ENCODE peak calls at places on chromosomes 4 and X, in five cellular contexts. One of them, this sample, is unnamed.
A peak's percentile ranks its signal among the peaks of the same experiment; 100 is the strongest.

GRCh38 chr4:38179690-38180299 is 219.6 kb downstream of the PTTG2 start:
- DNase-seq in SK-N-SH: peak; percentile 76
- DNase-seq in MM.1S: peak; percentile 77
- DNase-seq in neural progenitor cell: peak; percentile 75
- DNase-seq in GM23248: peak; percentile 73
- DNase-seq in this sample: peak; percentile 78

GRCh38 chrX:458631-459061 is 71.9 kb upstream of the PPP2R3B start:
- DNase-seq in MM.1S: no peak
- DNase-seq in GM23248: no peak
- DNase-seq in neural progenitor cell: no peak
- DNase-seq in SK-N-SH: no peak
- DNase-seq in this sample: no peak

GRCh38 chr4:169164669-169165415 is 105.9 kb downstream of the SH3RF1 start:
- DNase-seq in GM23248: peak; percentile 83
- DNase-seq in neural progenitor cell: no peak
- DNase-seq in SK-N-SH: no peak
- DNase-seq in MM.1S: no peak
- DNase-seq in this sample: no peak

GRCh38 chr4:56026596-56026995 is 77.9 kb downstream of the CEP135 start:
- DNase-seq in MM.1S: no peak
- DNase-seq in neural progenitor cell: no peak
- DNase-seq in GM23248: peak; percentile 24
- DNase-seq in SK-N-SH: no peak
- DNase-seq in this sample: peak; percentile 68

GRCh38 chrX:36867143-36867542 is 141.0 kb upstream of the FAM47C start:
- DNase-seq in GM23248: peak; percentile 28
- DNase-seq in SK-N-SH: peak; percentile 5
- DNase-seq in MM.1S: peak; percentile 32
- DNase-seq in neural progenitor cell: peak; percentile 46
- DNase-seq in this sample: peak; percentile 64

GRCh38 chrX:153732406-153732805 is 7.8 kb downstream of the ABCD1 start:
- DNase-seq in MM.1S: no peak
- DNase-seq in neural progenitor cell: no peak
- DNase-seq in SK-N-SH: no peak
- DNase-seq in GM23248: peak; percentile 38
- DNase-seq in this sample: peak; percentile 86

GRCh38 chrX:23952984-23953907 is 45.4 kb downstream of the CXorf58 start:
- DNase-seq in neural progenitor cell: peak; percentile 31
- DNase-seq in GM23248: no peak
- DNase-seq in SK-N-SH: no peak
- DNase-seq in MM.1S: peak; percentile 35
- DNase-seq in this sample: no peak

GRCh38 chr4:39446842-39447573 is 11.7 kb downstream of the RPL9 start:
- DNase-seq in MM.1S: no peak
- DNase-seq in neural progenitor cell: peak; percentile 49
- DNase-seq in SK-N-SH: no peak
- DNase-seq in GM23248: peak; percentile 82
- DNase-seq in this sample: peak; percentile 18

GRCh38 chr4:52883183-52883621 is 21.1 kb downstream of the RASL11B start:
- DNase-seq in neural progenitor cell: peak; percentile 55
- DNase-seq in SK-N-SH: no peak
- DNase-seq in GM23248: no peak
- DNase-seq in MM.1S: no peak
- DNase-seq in this sample: peak; percentile 73

GRCh38 chrX:131869182-131869581 is 153.9 kb upstream of the STK26 start:
- DNase-seq in MM.1S: no peak
- DNase-seq in SK-N-SH: no peak
- DNase-seq in GM23248: no peak
- DNase-seq in neural progenitor cell: no peak
- DNase-seq in this sample: no peak

GRCh38 chr4:149765630-149766029 is 50.0 kb downstream of the IQCM start:
- DNase-seq in MM.1S: no peak
- DNase-seq in neural progenitor cell: no peak
- DNase-seq in SK-N-SH: no peak
- DNase-seq in GM23248: peak; percentile 85
- DNase-seq in this sample: peak; percentile 54

GRCh38 chr4:158581161-158581560 is 59.5 kb downstream of the RXFP1 start:
- DNase-seq in neural progenitor cell: no peak
- DNase-seq in SK-N-SH: no peak
- DNase-seq in MM.1S: no peak
- DNase-seq in GM23248: peak; percentile 75
- DNase-seq in this sample: no peak

GRCh38 chr4:5280845-5281244 is 229.6 kb downstream of the STK32B start:
- DNase-seq in MM.1S: no peak
- DNase-seq in GM23248: no peak
- DNase-seq in SK-N-SH: no peak
- DNase-seq in neural progenitor cell: no peak
- DNase-seq in this sample: no peak

GRCh38 chr4:73917081-73917501 is 47.9 kb downstream of the CXCL1 start:
- DNase-seq in GM23248: peak; percentile 96
- DNase-seq in neural progenitor cell: no peak
- DNase-seq in MM.1S: no peak
- DNase-seq in SK-N-SH: no peak
- DNase-seq in this sample: peak; percentile 94

GRCh38 chrX:69277369-69277768 is 112.1 kb upstream of the PJA1 start:
- DNase-seq in neural progenitor cell: no peak
- DNase-seq in MM.1S: no peak
- DNase-seq in SK-N-SH: no peak
- DNase-seq in GM23248: no peak
- DNase-seq in this sample: no peak

GRCh38 chr4:100240008-100240407 is 49.7 kb upstream of the DDIT4L start:
- DNase-seq in GM23248: peak; percentile 2
- DNase-seq in MM.1S: peak; percentile 10
- DNase-seq in neural progenitor cell: no peak
- DNase-seq in SK-N-SH: no peak
- DNase-seq in this sample: no peak

GRCh38 chr4:156977435-156978160 is 6.0 kb upstream of the PDGFC start:
- DNase-seq in GM23248: peak; percentile 94
- DNase-seq in MM.1S: no peak
- DNase-seq in neural progenitor cell: no peak
- DNase-seq in SK-N-SH: no peak
- DNase-seq in this sample: no peak

GRCh38 chrX:132227383-132228112 is 8.3 kb upstream of the RAP2C start:
- DNase-seq in MM.1S: no peak
- DNase-seq in SK-N-SH: no peak
- DNase-seq in GM23248: peak; percentile 49
- DNase-seq in neural progenitor cell: no peak
- DNase-seq in this sample: no peak

GRCh38 chrX:51847463-51847862 is 46.0 kb upstream of the MAGED1 start:
- DNase-seq in MM.1S: no peak
- DNase-seq in SK-N-SH: no peak
- DNase-seq in GM23248: no peak
- DNase-seq in neural progenitor cell: no peak
- DNase-seq in this sample: no peak

GRCh38 chrX:149497626-149498025 is 7.5 kb downstream of the IDS start:
- DNase-seq in neural progenitor cell: no peak
- DNase-seq in SK-N-SH: no peak
- DNase-seq in GM23248: peak; percentile 86
- DNase-seq in MM.1S: no peak
- DNase-seq in this sample: peak; percentile 73

GRCh38 chrX:151084454-151084853 is 91.9 kb upstream of the GPR50 start:
- DNase-seq in SK-N-SH: no peak
- DNase-seq in MM.1S: no peak
- DNase-seq in neural progenitor cell: no peak
- DNase-seq in GM23248: no peak
- DNase-seq in this sample: no peak

GRCh38 chr4:79331126-79331876 is 5.4 kb upstream of the NAA11 start:
- DNase-seq in SK-N-SH: no peak
- DNase-seq in neural progenitor cell: no peak
- DNase-seq in GM23248: no peak
- DNase-seq in MM.1S: peak; percentile 63
- DNase-seq in this sample: peak; percentile 37

GRCh38 chr4:15792974-15793373 is 14.8 kb downstream of the CD38 start:
- DNase-seq in MM.1S: no peak
- DNase-seq in neural progenitor cell: no peak
- DNase-seq in GM23248: no peak
- DNase-seq in SK-N-SH: no peak
- DNase-seq in this sample: no peak

GRCh38 chr4:15797320-15797719 is 19.2 kb downstream of the CD38 start:
- DNase-seq in MM.1S: no peak
- DNase-seq in SK-N-SH: no peak
- DNase-seq in neural progenitor cell: no peak
- DNase-seq in GM23248: no peak
- DNase-seq in this sample: peak; percentile 61

GRCh38 chr4:15794905-15795304 is 16.8 kb downstream of the CD38 start:
- DNase-seq in SK-N-SH: no peak
- DNase-seq in GM23248: peak; percentile 6
- DNase-seq in MM.1S: no peak
- DNase-seq in neural progenitor cell: no peak
- DNase-seq in this sample: no peak

GRCh38 chr4:15794432-15794831 is 16.3 kb downstream of the CD38 start:
- DNase-seq in GM23248: no peak
- DNase-seq in SK-N-SH: no peak
- DNase-seq in MM.1S: no peak
- DNase-seq in neural progenitor cell: no peak
- DNase-seq in this sample: no peak

DNA sequence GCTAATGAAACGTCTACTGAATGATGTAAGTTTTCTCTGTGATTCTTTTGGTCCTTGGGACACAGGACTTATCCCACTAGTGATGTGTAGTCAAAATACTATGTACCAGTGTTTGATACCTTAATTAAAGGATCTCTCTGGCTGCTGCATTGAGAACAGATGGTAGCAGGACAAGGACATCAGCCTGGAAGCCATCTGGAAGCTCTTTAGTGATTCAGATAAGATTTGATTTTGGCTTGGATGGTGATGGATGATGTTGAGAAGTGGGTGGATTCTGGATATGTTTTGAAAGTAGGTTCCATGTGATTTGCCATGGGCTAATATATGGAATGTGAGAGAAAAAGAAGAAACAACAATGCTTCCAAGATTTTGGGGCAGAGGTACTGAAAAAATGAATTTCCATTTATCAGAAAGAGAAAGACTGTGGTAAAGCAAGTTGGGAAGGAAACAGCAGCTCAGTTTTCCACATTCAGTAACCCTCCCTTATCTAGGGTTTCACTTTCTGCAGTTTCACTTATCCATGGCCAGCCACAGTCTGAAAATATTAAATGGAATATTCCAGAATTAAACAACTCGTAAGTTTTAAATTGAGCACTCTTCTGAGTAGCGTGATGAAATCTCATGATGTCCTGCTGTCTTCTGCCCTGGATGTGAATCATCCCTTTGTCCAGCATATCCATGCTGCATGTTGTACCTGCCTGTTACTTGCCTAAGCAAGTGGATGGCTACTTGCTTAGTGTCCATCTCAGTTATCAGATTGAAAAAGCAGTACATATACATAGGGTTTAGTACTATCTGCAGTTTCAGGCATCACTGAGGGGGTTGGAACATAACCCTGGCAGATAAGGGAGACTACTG is 15.6 kb downstream of the CD38 start:
- DNase-seq in GM23248: no peak
- DNase-seq in neural progenitor cell: no peak
- DNase-seq in SK-N-SH: peak; percentile 77
- DNase-seq in MM.1S: no peak
- DNase-seq in this sample: no peak
- H3F3A ChIP-seq in GM23248: no peaks in the 10 kb centered on the region
- H3F3A ChIP-seq in neural progenitor cell: no peaks in the 10 kb centered on the region
- H3F3A ChIP-seq in SK-N-SH: no peaks in the 10 kb centered on the region
- H3F3A ChIP-seq in MM.1S: no peaks in the 10 kb centered on the region
- H3F3A ChIP-seq in this sample: no peaks in the 10 kb centered on the region

DNA sequence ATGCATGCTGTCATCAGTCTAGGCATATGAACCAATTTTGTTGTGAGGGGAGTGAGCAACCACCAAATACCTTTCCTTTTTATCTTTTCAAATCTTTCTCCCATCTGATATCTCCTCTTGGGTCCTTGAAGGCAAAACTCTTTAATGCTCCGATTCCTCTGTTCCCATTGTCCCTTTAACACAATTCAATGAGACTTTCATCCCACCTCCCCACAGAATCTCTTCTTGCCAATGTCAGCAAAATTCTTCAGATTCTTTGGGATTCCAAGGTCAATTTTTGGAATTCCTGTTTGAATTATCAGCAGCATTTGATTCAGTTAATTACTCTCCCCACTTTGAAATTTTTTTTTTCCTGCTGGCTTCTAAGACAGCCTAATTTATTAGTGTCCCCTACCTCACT is 232.7 kb downstream of the COX7B2 start:
- DNase-seq in SK-N-SH: no peak
- DNase-seq in neural progenitor cell: no peak
- DNase-seq in GM23248: no peak
- DNase-seq in MM.1S: no peak
- DNase-seq in this sample: no peak
- TF ChIP-seq EZH2phosphoT487 in SK-N-SH: no peak
- TF ChIP-seq EZH2phosphoT487 in neural progenitor cell: no peak
- TF ChIP-seq EZH2phosphoT487 in GM23248: no peak
- TF ChIP-seq EZH2phosphoT487 in MM.1S: no peak
- TF ChIP-seq EZH2phosphoT487 in this sample: no peak

GRCh38 chrX:38800981-38801845 is at the start of gene MID1IP1:
- DNase-seq in GM23248: peak; percentile 91
- DNase-seq in MM.1S: peak; percentile 80
- DNase-seq in SK-N-SH: peak; percentile 85
- DNase-seq in neural progenitor cell: peak; percentile 91
- DNase-seq in this sample: peak; percentile 94

GRCh38 chrX:38804481-38805293 is 3.4 kb downstream of the MID1IP1 start:
- DNase-seq in GM23248: peak; percentile 70
- DNase-seq in SK-N-SH: peak; percentile 52
- DNase-seq in neural progenitor cell: peak; percentile 46
- DNase-seq in MM.1S: peak; percentile 29
- DNase-seq in this sample: peak; percentile 28

GRCh38 chrX:38803609-38804480 is 2.6 kb downstream of the MID1IP1 start:
- DNase-seq in neural progenitor cell: peak; percentile 89
- DNase-seq in GM23248: peak; percentile 80
- DNase-seq in MM.1S: peak; percentile 75
- DNase-seq in SK-N-SH: peak; percentile 87
- DNase-seq in this sample: peak; percentile 86

GRCh38 chrX:38805294-38806053 is 4.2 kb downstream of the MID1IP1 start:
- DNase-seq in GM23248: peak; percentile 89
- DNase-seq in MM.1S: peak; percentile 55
- DNase-seq in neural progenitor cell: peak; percentile 48
- DNase-seq in SK-N-SH: peak; percentile 53
- DNase-seq in this sample: peak; percentile 67

DNA sequence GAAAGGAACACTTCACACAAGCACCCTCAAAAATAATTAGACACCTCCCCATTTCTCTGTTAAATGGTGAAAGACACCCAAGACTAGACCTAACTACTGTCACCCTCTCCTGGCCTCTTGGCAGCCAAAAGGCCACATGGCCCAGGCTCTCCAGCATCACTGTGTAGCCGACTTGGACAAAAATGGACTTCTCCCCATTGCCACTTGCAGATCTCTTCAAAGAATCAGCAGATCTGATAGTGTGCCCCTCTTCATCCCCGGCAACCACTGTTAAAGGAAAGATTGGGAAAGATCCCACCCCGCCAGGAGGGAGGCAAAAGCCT is 2.0 kb downstream of the MID1IP1 start:
- DNase-seq in GM23248: no peak
- DNase-seq in SK-N-SH: no peak
- DNase-seq in MM.1S: peak; percentile 10
- DNase-seq in neural progenitor cell: no peak
- DNase-seq in this sample: no peak
- H3K4me3 ChIP-seq in GM23248: peak overlapping the region; percentile 89
- H3K4me3 ChIP-seq in SK-N-SH: peak overlapping the region; percentile 71
- H3K4me3 ChIP-seq in MM.1S: peak overlapping the region; percentile 81
- H3K4me3 ChIP-seq in neural progenitor cell: peak overlapping the region; percentile 72
- H3K4me3 ChIP-seq in this sample: peak overlapping the region; percentile 96

DNA sequence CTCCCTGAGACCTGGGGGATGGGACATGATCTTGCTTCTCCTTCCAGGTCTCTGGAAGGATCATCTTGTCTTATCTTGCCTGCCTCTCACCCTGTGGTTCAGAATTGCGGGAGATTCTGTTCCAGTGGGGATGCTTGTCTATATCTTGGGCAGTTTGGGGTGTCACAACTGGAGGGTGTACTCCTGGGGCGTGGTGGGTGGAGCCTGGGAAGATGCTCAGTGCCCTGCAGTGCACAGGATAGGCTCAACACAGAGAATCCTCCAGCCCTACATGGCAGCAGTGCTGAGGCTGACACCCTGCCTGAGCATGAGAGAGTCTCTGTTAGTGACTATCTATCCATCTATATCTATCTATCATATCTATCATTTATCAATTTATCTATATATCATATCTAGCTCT is 7.7 kb downstream of the P2RY8 start:
- DNase-seq in MM.1S: no peak
- DNase-seq in neural progenitor cell: no peak
- DNase-seq in GM23248: no peak
- DNase-seq in SK-N-SH: no peak
- DNase-seq in this sample: no peak
- H3F3A ChIP-seq in MM.1S: peaks cover 2% of the 10 kb centered on the region
- H3F3A ChIP-seq in neural progenitor cell: peaks cover 6% of the 10 kb centered on the region
- H3F3A ChIP-seq in GM23248: no peaks in the 10 kb centered on the region
- H3F3A ChIP-seq in SK-N-SH: no peaks in the 10 kb centered on the region
- H3F3A ChIP-seq in this sample: no peaks in the 10 kb centered on the region

This sample was measured in PC-3.